ENCODE peak calls at places on chromosomes 2 and 18, in eight cellular contexts. I is H1, X is lower lobe of right lung, M is WTC11, Y is nephron progenitor cell, D is HFF-Myc, G is spleen, E is fibroblast of pulmonary artery. J is an unnamed sample.

GRCh38 chr2:237711458-237712150 is 84.2 kb downstream of the LRRFIP1 start:
- DNase-seq in M (no peak), X (no peak), I (peak), E (no peak), D (no peak), Y (no peak), G (no peak), J (no peak)

GRCh38 chr18:6521804-6522418 is 107.2 kb upstream of the L3MBTL4 start:
- DNase-seq in I (peak), X (no peak), G (no peak), E (peak), M (peak), D (peak), Y (peak), J (no peak)

GRCh38 chr2:235639885-235640284 is 146.0 kb downstream of the AGAP1 start:
- DNase-seq in X (no peak), Y (no peak), G (no peak), I (no peak), D (no peak), E (no peak), M (no peak), J (no peak)

GRCh38 chr2:196230051-196230450 is 58.7 kb upstream of the STK17B start:
- DNase-seq in I (no peak), M (no peak), Y (no peak), X (peak), D (no peak), G (no peak), E (no peak), J (no peak)

GRCh38 chr2:217943379-217944321 is 59.1 kb downstream of the TNS1 start:
- DNase-seq in D (no peak), I (peak), Y (peak), M (peak), G (peak), X (peak), E (peak), J (peak)

GRCh38 chr2:149261672-149262071 is 68.7 kb upstream of the LYPD6 start:
- DNase-seq in X (no peak), M (no peak), E (no peak), Y (no peak), D (no peak), I (no peak), G (no peak), J (no peak)

GRCh38 chr2:28009732-28010131 is 119.2 kb downstream of the BABAM2 start:
- DNase-seq in E (peak), M (no peak), D (no peak), X (no peak), G (no peak), Y (no peak), I (no peak), J (no peak)

GRCh38 chr2:160742679-160743078 is 249.1 kb upstream of the RBMS1 start:
- DNase-seq in M (no peak), D (no peak), E (peak), Y (no peak), G (no peak), I (no peak), X (peak), J (no peak)

GRCh38 chr18:55500316-55501086 is 87.5 kb downstream of the TCF4 start:
- DNase-seq in I (no peak), Y (no peak), X (no peak), D (no peak), G (no peak), E (peak), M (no peak), J (no peak)

GRCh38 chr2:238081150-238081549 is 19.0 kb upstream of the ESPNL start:
- DNase-seq in D (no peak), G (no peak), X (no peak), M (no peak), Y (no peak), E (no peak), I (no peak), J (no peak)

GRCh38 chr2:195486987-195487644 is 169.9 kb upstream of the SLC39A10 start:
- DNase-seq in Y (no peak), G (no peak), E (peak), I (no peak), M (no peak), X (no peak), D (no peak), J (no peak)

GRCh38 chr18:3071676-3072075 is 58.7 kb upstream of the LPIN2 start:
- DNase-seq in M (no peak), G (no peak), X (no peak), Y (no peak), I (no peak), E (no peak), D (no peak), J (no peak)

GRCh38 chr18:44054514-44054913 is 626.2 kb upstream of the SETBP1 start:
- DNase-seq in X (no peak), I (no peak), E (no peak), Y (no peak), G (no peak), M (no peak), D (no peak), J (no peak)

GRCh38 chr2:75047907-75048625 is 89.6 kb downstream of the POLE4 start:
- DNase-seq in I (no peak), M (no peak), X (no peak), Y (no peak), E (peak), G (no peak), D (no peak), J (no peak)

GRCh38 chr18:56443508-56443907 is 194.9 kb downstream of the TXNL1 start:
- DNase-seq in G (no peak), X (no peak), Y (no peak), D (no peak), M (no peak), I (no peak), E (peak), J (no peak)

GRCh38 chr2:112138143-112139032 is at the start of gene FBLN7:
- DNase-seq in I (no peak), M (peak), X (no peak), D (no peak), Y (peak), E (no peak), G (no peak), J (no peak)

GRCh38 chr2:85357736-85358135 is 3.2 kb downstream of the ELMOD3 start:
- DNase-seq in E (no peak), G (no peak), I (no peak), X (no peak), Y (no peak), D (no peak), M (no peak), J (no peak)

GRCh38 chr2:206230060-206230890 is 44.2 kb upstream of the ZDBF2 start:
- DNase-seq in X (no peak), M (peak), E (no peak), D (no peak), G (no peak), Y (peak), I (peak), J (no peak)

GRCh38 chr2:120310136-120310535 is 35.8 kb upstream of the INHBB start:
- DNase-seq in M (no peak), Y (no peak), I (no peak), E (no peak), X (no peak), G (no peak), D (no peak), J (no peak)

GRCh38 chr2:242012956-242013764 is 143.6 kb downstream of the RTP5 start:
- DNase-seq in M (no peak), X (no peak), E (no peak), Y (no peak), G (peak), D (no peak), I (no peak), J (no peak)

GRCh38 chr2:64978514-64979268 is 10.5 kb upstream of the SLC1A4 start:
- DNase-seq in X (no peak), M (no peak), D (peak), I (no peak), G (no peak), E (peak), Y (no peak), J (no peak)

GRCh38 chr2:218396688-218397501 is 2.8 kb upstream of the CTDSP1 start:
- DNase-seq in G (peak), I (peak), E (peak), M (peak), Y (peak), D (no peak), X (peak), J (no peak)

GRCh38 chr18:46700026-46700425 is 43.0 kb upstream of the LOXHD1 start:
- DNase-seq in Y (no peak), M (no peak), I (no peak), D (no peak), E (no peak), G (no peak), X (no peak), J (no peak)

GRCh38 chr2:100408104-100408503 is 9.4 kb downstream of the CHST10 start:
- DNase-seq in E (no peak), Y (no peak), M (no peak), X (no peak), I (no peak), D (no peak), G (no peak), J (no peak)

GRCh38 chr2:15547100-15547499 is 14.0 kb downstream of the NBAS start:
- DNase-seq in E (no peak), X (no peak), D (no peak), Y (no peak), G (no peak), I (no peak), M (no peak), J (no peak)

GRCh38 chr2:217158906-217159305 is 299.0 kb upstream of the TNP1 start:
- DNase-seq in M (no peak), I (no peak), G (no peak), E (no peak), D (no peak), Y (no peak), X (no peak), J (no peak)

GRCh38 chr18:57801379-57802165 is 1.5 kb downstream of the ATP8B1 start:
- DNase-seq in D (no peak), E (no peak), M (peak), G (no peak), Y (peak), X (no peak), I (peak), J (no peak)

GRCh38 chr18:63953811-63954210 is 4.7 kb downstream of the HMSD start:
- DNase-seq in Y (no peak), X (no peak), G (no peak), E (no peak), I (no peak), M (no peak), D (peak), J (no peak)

GRCh38 chr18:63949068-63949737 is at the start of gene HMSD:
- DNase-seq in M (peak), I (peak), E (no peak), G (peak), D (no peak), X (peak), Y (peak), J (no peak)

GRCh38 chr18:63947051-63947790 is 1.9 kb upstream of the HMSD start:
- DNase-seq in E (no peak), X (no peak), D (no peak), M (no peak), I (no peak), G (no peak), Y (no peak), J (no peak)

GRCh38 chr18:63956755-63957154 is 7.7 kb downstream of the HMSD start:
- DNase-seq in I (no peak), M (no peak), D (peak), Y (no peak), E (no peak), X (no peak), G (no peak), J (no peak)

DNA sequence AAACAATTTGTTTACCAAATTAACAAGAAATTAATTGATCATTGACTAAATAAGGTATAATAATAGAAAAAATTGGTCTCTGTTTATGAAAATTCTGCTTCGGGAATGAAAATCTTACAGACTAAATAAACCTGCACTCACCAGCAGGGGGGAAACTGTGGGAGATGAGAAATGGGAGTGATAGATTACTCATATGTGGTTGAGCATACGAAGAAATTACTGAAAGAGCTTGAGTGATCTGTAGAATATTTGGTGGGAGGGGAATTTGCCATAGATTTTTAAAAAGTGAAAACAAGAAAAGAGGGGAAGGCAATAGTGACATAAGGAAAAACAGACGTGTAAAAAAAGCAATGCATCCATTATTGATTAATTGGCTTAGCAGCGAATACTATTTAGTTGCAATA is 2.2 kb downstream of the HMSD start:
- DNase-seq in Y (no peak), D (no peak), G (no peak), M (no peak), I (no peak), X (no peak), E (no peak), J (no peak)
- TF ChIP-seq CTCF in Y (no peak), D (peak), G (no peak), M (no peak), I (no peak), X (no peak), E (peak), J (peak)

GRCh38 chr18:32771169-32771751 is 1.6 kb downstream of the KLHL14 start:
- DNase-seq in E (no peak), X (no peak), M (peak), Y (peak), D (no peak), G (peak), I (peak), J (no peak)

GRCh38 chr18:32770651-32771168 is 2.1 kb downstream of the KLHL14 start:
- DNase-seq in I (peak), Y (peak), E (no peak), M (peak), G (peak), D (no peak), X (no peak), J (no peak)

GRCh38 chr18:32770181-32770650 is 2.6 kb downstream of the KLHL14 start:
- DNase-seq in I (no peak), Y (peak), M (peak), E (no peak), D (no peak), G (peak), X (no peak), J (peak)

GRCh38 chr18:32768646-32769206 is 4.1 kb downstream of the KLHL14 start:
- DNase-seq in Y (no peak), X (no peak), I (no peak), D (no peak), G (no peak), E (no peak), M (no peak), J (no peak)

GRCh38 chr18:32769242-32770180 is 3.3 kb downstream of the KLHL14 start:
- DNase-seq in M (peak), Y (peak), I (peak), E (no peak), D (no peak), X (no peak), G (peak), J (peak)
- TF ChIP-seq CTCF in M (no peak), Y (no peak), I (no peak), E (no peak), D (no peak), X (no peak), G (no peak), J (no peak)

GRCh38 chr2:36326286-36326685 is 29.3 kb upstream of the CRIM1 start:
- DNase-seq in Y (no peak), X (no peak), M (no peak), E (no peak), D (no peak), I (no peak), G (no peak), J (no peak)

GRCh38 chr2:36318547-36318946 is 37.0 kb upstream of the CRIM1 start:
- DNase-seq in G (no peak), M (no peak), Y (no peak), E (peak), I (no peak), X (no peak), D (no peak), J (no peak)

GRCh38 chr2:36322108-36322507 is 33.5 kb upstream of the CRIM1 start:
- DNase-seq in G (no peak), E (peak), M (no peak), Y (no peak), I (no peak), X (no peak), D (peak), J (no peak)
- TF ChIP-seq CTCF in G (no peak), E (peak), M (peak), Y (peak), I (peak), X (no peak), D (peak), J (peak)

GRCh38 chr2:231410293-231411004 is 14.9 kb downstream of the B3GNT7 start:
- DNase-seq in X (no peak), I (peak), Y (no peak), E (no peak), D (no peak), G (no peak), M (peak), J (no peak)
- TF ChIP-seq CTCF in X (peak), I (peak), Y (no peak), E (peak), D (peak), G (no peak), M (peak), J (peak)

GRCh38 chr2:70620020-70620419 is 66.4 kb upstream of the TGFA start:
- DNase-seq in Y (no peak), X (no peak), G (no peak), D (no peak), I (no peak), M (peak), E (no peak), J (no peak)

GRCh38 chr2:70619167-70619566 is 65.5 kb upstream of the TGFA start:
- DNase-seq in M (no peak), E (no peak), I (no peak), X (no peak), G (no peak), Y (no peak), D (no peak), J (no peak)

GRCh38 chr2:70613510-70613909 is 59.9 kb upstream of the TGFA start:
- DNase-seq in G (no peak), D (no peak), Y (no peak), I (no peak), E (no peak), M (no peak), X (no peak), J (no peak)

GRCh38 chr2:70616168-70616694 is 62.6 kb upstream of the TGFA start:
- DNase-seq in D (no peak), G (no peak), M (no peak), I (no peak), X (no peak), E (no peak), Y (no peak), J (no peak)

GRCh38 chr2:70615222-70615621 is 61.6 kb upstream of the TGFA start:
- DNase-seq in E (no peak), M (no peak), I (no peak), G (no peak), X (no peak), D (no peak), Y (no peak), J (no peak)
- TF ChIP-seq CTCF in E (no peak), M (no peak), I (no peak), G (no peak), X (no peak), D (no peak), Y (no peak), J (no peak)

GRCh38 chr2:20093263-20094141 is 42.1 kb upstream of the LAPTM4A start:
- DNase-seq in D (peak), X (no peak), M (peak), I (peak), Y (peak), G (no peak), E (peak), J (no peak)
- TF ChIP-seq CTCF in D (peak), X (peak), M (no peak), I (peak), Y (peak), G (no peak), E (peak), J (peak)

DNA sequence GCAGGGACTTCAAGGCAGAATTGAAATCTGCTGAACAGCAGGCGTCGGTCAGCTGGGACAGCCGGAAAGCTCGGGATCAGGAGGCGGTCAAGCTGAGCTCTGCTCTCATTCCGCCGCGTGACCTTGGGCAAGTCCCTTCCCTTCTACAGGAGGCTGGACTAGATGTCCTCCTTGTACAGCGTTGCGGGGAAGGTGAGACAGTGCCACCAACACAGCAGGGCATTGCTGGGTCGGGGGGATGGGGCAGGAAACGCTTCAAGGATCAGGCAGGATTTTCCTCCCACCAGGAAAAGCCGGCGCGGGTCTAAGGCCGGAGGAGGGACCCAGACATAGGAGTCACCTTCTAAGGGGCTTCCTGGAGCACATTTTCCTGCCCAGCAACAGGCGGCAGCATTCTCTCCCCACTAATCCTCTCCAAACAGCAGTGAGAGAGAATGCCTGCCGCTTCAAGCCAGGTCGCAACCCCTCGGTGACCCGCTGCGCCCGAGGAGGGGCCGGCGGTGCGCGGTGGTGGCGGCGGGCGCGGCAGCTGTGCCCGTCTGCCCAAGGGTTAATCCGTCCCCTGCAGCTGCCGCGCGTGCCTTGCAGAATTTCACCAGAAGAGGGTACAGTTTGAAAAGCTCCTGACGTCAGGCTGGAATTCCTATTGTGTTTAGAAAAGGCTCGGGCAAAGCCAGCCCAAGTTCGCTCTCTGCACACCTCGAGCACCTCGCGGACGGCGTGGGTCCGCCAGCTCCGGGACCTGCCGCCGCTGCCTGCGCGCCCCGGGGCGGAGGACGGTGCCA is at the start of gene KCNF1:
- DNase-seq in G (peak), M (peak), X (no peak), Y (peak), D (no peak), E (peak), I (no peak), J (no peak)
- TF ChIP-seq CTCF in G (no peak), M (no peak), X (no peak), Y (no peak), D (peak), E (peak), I (peak), J (peak)

J was measured in chondrocyte.